ENCODE peak calls at places on chromosomes 4 and X, in four cellular contexts. D is H1, Z is adrenal gland, C is body of pancreas. E is an unnamed sample. For H3K4me1, the result is how much of the 10 kb centered on the place peaks cover.

GRCh38 chr4:158599150-158599549 is 72.5 kb downstream of the C4orf46 start:
- DNase-seq in D (no peak), Z (no peak), C (no peak), E (no peak)

GRCh38 chr4:80006935-80007744 is 65.9 kb downstream of the ANTXR2 start:
- DNase-seq in D (no peak), Z (no peak), C (no peak), E (no peak)

GRCh38 chr4:169096221-169096620 is 86.2 kb upstream of the CBR4 start:
- DNase-seq in D (no peak), Z (no peak), C (no peak), E (no peak)

GRCh38 chrX:31546130-31546529 is 474.3 kb upstream of the FTHL17 start:
- DNase-seq in D (no peak), Z (peak), C (no peak), E (no peak)

GRCh38 chr4:77126844-77127614 is 30.0 kb upstream of the CCNG2 start:
- DNase-seq in D (no peak), Z (no peak), C (no peak), E (no peak)

GRCh38 chr4:26787461-26788340 is 72.9 kb upstream of the STIM2 start:
- DNase-seq in D (peak), Z (peak), C (peak), E (peak)

GRCh38 chr4:152257601-152258066 is 278.3 kb downstream of the FBXW7 start:
- DNase-seq in D (no peak), Z (no peak), C (no peak), E (no peak)

GRCh38 chrX:53223955-53224859 is 800 bp downstream of the KDM5C start:
- DNase-seq in D (peak), Z (peak), C (no peak), E (peak)

GRCh38 chr4:11548529-11549176 is 120.0 kb upstream of the HS3ST1 start:
- DNase-seq in D (no peak), Z (no peak), C (no peak), E (no peak)

GRCh38 chr4:174873931-174874330 is 44.2 kb upstream of the ADAM29 start:
- DNase-seq in D (no peak), Z (no peak), C (no peak), E (no peak)

GRCh38 chrX:34903316-34903715 is 39.3 kb upstream of the FAM47B start:
- DNase-seq in D (no peak), Z (no peak), C (no peak), E (no peak)

GRCh38 chrX:78130396-78130795 is 9.1 kb downstream of the TAF9B start:
- DNase-seq in D (no peak), Z (no peak), C (no peak), E (no peak)

GRCh38 chr4:185993328-185993973 is 75.5 kb upstream of the TLR3 start:
- DNase-seq in D (no peak), Z (no peak), C (no peak), E (no peak)

GRCh38 chr4:54645830-54646229 is 11.9 kb upstream of the KIT start:
- DNase-seq in D (no peak), Z (no peak), C (no peak), E (no peak)

GRCh38 chr4:140152015-140152703 is 1.8 kb downstream of the MAML3 start:
- DNase-seq in D (peak), Z (no peak), C (peak), E (peak)

GRCh38 chr4:40722576-40723161 is 27.1 kb upstream of the NSUN7 start:
- DNase-seq in D (no peak), Z (no peak), C (peak), E (no peak)

GRCh38 chr4:96602661-96603060 is 762.8 kb downstream of the PDHA2 start:
- DNase-seq in D (no peak), Z (no peak), C (no peak), E (no peak)

GRCh38 chrX:123803331-123803983 is 56.4 kb upstream of the XIAP start:
- DNase-seq in D (no peak), Z (peak), C (no peak), E (no peak)

GRCh38 chr4:7411491-7411890 is 23.2 kb downstream of the PSAPL1 start:
- DNase-seq in D (peak), Z (no peak), C (no peak), E (no peak)

GRCh38 chr4:24778427-24779225 is 16.7 kb upstream of the SOD3 start:
- DNase-seq in D (no peak), Z (no peak), C (no peak), E (no peak)

GRCh38 chrX:34638116-34638515 is 19.0 kb downstream of the TMEM47 start:
- DNase-seq in D (no peak), Z (no peak), C (no peak), E (no peak)

GRCh38 chrX:150364347-150365050 is 1.4 kb downstream of the MAMLD1 start:
- DNase-seq in D (peak), Z (no peak), C (peak), E (peak)

GRCh38 chr4:123350191-123350544 is 46.4 kb upstream of the SPRY1 start:
- DNase-seq in D (no peak), Z (no peak), C (peak), E (peak)

GRCh38 chrX:96407501-96407900 is 277.1 kb upstream of the DIAPH2 start:
- DNase-seq in D (no peak), Z (peak), C (peak), E (no peak)

GRCh38 chrX:8841911-8842310 is 40.7 kb upstream of the FAM9A start:
- DNase-seq in D (no peak), Z (no peak), C (no peak), E (no peak)

GRCh38 chr4:78464265-78464664 is 87.3 kb upstream of the ANXA3 start:
- DNase-seq in D (no peak), Z (no peak), C (no peak), E (no peak)

GRCh38 chr4:173753408-173753807 is 223.4 kb upstream of the HAND2 start:
- DNase-seq in D (no peak), Z (no peak), C (no peak), E (no peak)

GRCh38 chr4:184461711-184462110 is 12.6 kb downstream of the IRF2 start:
- DNase-seq in D (no peak), Z (no peak), C (no peak), E (no peak)

GRCh38 chr4:80183196-80184052 is 13.9 kb upstream of the PRDM8 start:
- DNase-seq in D (no peak), Z (no peak), C (no peak), E (no peak)

GRCh38 chr4:4677825-4678522 is 136.1 kb upstream of the STX18 start:
- DNase-seq in D (peak), Z (no peak), C (peak), E (no peak)

GRCh38 chrX:53333853-53334252 is 52.5 kb upstream of the IQSEC2 start:
- DNase-seq in D (no peak), Z (no peak), C (no peak), E (no peak)

GRCh38 chrX:37921758-37922157 is 74.4 kb upstream of the DYNLT3 start:
- DNase-seq in D (no peak), Z (no peak), C (no peak), E (no peak)

GRCh38 chr4:185535818-185536729 is 767 bp upstream of the PDLIM3 start:
- DNase-seq in D (no peak), Z (no peak), C (peak), E (peak)

GRCh38 chr4:44869222-44869882 is 143.0 kb upstream of the GNPDA2 start:
- DNase-seq in D (no peak), Z (no peak), C (no peak), E (no peak)

GRCh38 chr4:47746122-47746521 is 91.7 kb downstream of the CORIN start:
- DNase-seq in D (no peak), Z (no peak), C (no peak), E (no peak)

GRCh38 chrX:19709812-19710518 is 177.4 kb downstream of the SH3KBP1 start:
- DNase-seq in D (no peak), Z (no peak), C (no peak), E (no peak)

GRCh38 chr4:118742050-118742449 is 56.9 kb downstream of the METTL14 start:
- DNase-seq in D (no peak), Z (no peak), C (no peak), E (no peak)

GRCh38 chr4:118746251-118746919 is 61.2 kb downstream of the METTL14 start:
- DNase-seq in D (no peak), Z (no peak), C (no peak), E (no peak)

GRCh38 chr4:118741456-118741855 is 56.3 kb downstream of the METTL14 start:
- DNase-seq in D (no peak), Z (no peak), C (no peak), E (no peak)

GRCh38 chr4:118745357-118745756 is 60.2 kb downstream of the METTL14 start:
- DNase-seq in D (no peak), Z (no peak), C (no peak), E (no peak)

DNA sequence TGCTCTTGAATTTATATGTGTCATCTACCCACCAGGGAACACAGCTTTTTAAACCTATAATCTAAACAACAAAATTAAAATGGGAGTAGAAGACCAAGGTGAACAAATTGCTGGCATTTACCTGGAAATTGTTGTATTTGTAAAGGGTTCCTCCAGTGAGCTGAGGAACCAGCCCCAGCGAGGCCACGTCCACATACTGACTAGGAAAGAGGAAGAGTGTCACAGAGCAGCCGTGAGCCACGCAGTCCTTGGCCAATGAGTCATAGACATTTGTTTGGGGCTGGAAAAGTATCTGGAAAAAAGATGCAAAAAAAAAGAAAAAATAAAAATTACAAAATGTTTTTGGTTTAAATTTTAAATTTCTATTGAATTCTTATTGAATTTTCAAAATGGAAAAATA is 58.7 kb downstream of the METTL14 start:
- DNase-seq in D (no peak), Z (peak), C (no peak), E (no peak)
- H3K27ac ChIP-seq in D (no peak), Z (peak), C (no peak), E (no peak)

DNA sequence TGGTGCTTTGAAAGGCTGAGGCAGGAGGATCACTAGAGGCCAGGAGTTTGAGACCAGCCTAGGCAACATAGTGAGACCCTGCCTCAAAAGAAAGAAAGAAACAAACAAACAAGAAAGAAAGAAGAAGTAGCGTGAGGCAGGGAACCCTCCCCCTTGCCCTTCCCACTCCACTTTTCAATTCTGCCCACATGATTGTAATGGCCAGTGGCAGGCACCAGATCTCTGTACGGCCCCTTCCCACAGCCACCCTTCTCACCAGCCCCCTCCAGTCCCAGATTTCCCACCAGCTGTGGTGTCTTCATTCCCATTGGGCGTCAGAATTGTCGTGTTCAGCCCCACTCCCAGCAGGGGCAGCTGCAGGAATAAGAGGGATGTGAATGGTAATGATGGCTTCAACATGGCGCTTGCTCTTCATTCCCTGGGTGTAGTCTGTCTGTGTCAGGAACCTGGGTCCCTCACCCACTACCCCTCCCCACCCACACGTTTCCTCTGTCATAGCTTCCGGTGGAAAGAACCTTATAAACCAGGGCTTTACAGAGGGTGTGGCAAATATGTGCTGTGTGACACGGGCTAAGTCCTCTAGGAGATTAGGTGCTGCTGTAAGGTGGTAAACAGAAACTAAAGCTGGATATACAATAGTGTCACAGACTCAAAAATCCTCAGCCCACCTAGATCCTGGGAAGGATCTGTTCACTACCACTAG is at the start of gene IL2RG:
- DNase-seq in D (no peak), Z (no peak), C (no peak), E (peak)
- TF ChIP-seq POLR2A in D (no peak), Z (no peak), C (no peak), E (no peak)

DNA sequence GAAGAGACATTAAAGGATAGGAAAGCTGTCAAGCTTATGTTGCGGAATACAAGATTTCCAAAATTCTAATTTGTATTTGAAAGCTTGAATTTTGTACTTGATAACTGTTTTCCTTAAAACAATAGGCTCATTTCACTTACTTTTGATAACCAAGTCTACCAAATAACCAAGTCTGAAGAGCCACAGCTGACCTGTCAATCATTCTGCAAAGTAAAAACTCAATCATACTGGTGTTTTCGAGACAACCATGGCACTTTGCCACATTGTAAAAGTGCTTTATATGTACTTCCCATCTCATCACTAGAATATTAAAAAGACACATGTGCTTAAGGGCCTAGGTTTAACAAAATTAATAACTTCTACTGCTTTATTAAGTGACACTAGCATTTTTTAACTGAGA is 47.9 kb downstream of the LEF1 start:
- DNase-seq in D (no peak), Z (no peak), C (no peak), E (no peak)
- H3K4me1 ChIP-seq in D (under half), Z (under half), C (under half), E (under half)

DNA sequence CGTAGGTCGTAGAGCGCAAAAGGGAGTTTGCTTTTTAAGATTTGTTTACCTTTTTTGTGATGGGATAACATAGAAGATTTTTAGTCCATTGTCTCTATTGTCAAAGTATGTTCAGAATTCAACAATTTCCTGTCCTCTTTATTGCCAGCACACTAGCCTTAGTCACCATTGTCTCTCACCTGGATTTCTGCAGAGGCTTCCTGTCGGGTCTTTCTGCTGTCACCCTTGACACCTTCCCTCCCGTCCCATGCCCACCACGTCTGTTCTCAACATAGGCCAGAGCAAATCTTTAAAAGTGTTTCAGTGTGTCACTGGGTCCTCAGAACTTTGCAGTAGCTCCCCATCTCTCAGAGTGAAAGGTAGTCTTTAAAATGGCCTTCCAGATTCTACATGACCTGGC is 323.9 kb downstream of the TENM3 start:
- DNase-seq in D (no peak), Z (no peak), C (no peak), E (no peak)
- H3K27ac ChIP-seq in D (no peak), Z (no peak), C (no peak), E (no peak)

DNA sequence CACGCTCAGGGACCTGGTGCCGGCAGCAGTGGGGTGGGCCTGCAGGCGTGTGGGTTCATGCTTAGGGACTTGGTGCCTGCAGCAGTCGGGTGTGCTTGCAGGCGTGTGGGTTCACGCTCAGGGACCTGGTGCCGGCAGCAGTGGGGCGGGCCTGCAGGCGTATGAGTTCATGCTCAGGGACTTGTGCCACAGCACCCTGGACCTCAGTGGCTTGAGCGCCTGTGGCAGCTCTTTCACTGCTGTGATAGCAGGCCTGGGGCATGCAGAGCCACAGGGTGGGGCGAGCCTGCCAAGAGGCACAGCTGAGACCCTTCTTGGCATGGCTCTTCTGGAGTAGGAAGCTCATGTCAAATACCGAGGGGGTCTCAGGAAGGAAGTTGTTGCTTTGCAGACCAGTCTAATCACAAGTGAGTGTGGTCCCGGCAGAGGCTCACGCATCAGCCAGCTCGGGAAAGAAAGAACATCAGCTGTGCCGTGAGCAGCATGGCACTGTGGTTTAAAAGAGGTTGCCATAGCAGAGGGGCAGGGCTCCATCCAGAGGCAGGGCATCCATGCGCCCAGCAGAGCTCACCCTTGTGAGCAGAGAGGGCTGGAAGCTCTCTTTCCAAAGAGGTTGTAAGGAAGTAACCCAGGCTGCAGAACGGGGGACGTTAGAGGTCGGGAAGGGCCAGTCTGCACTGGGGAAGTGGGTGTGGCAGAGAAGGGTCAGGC is 21.0 kb downstream of the PIGG start:
- DNase-seq in D (no peak), Z (no peak), C (no peak), E (no peak)
- TF ChIP-seq POLR2A in D (no peak), Z (no peak), C (no peak), E (no peak)

GRCh38 chr4:38384962-38385285 is 279.1 kb upstream of the KLF3 start:
- DNase-seq in D (no peak), Z (no peak), C (no peak), E (no peak)
- H3K4me1 ChIP-seq in D (under half), Z (half or more), C (half or more), E (under half)

DNA sequence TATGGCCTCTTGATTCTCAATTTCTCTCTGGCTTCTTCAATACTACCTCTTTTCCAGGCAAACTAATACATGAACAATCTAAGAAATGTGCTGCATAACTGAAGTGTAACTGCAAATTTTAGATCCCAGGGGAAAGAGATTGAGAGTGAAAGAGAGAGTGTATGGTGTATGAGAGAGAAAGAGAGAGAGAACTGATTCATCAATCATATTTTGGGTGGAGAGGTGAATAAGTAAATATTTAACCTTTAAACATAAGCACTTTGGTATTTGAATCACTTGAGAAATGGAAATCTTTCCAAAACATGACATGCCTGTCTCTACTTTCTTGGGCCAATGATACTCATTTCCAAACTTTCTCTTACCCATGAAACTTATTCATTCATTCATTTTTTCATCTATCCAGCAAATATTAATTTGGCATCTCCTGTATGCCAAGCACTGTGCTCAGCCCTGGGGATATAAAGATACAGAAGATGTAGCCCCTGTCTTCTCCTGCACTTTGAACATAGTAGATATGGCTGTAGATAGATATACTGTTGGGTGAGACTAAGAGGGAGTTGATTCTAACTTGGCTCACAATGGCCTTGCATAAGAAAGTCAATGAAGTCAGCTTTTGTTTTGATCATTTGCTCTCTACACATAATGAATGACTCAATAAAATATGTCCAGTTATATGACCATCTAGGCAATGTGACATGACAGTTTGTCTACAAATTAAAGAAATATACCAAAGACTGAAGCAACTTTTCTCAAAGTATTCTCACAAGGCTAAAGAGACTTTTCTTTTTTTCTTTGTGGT is 147.4 kb upstream of the DIPK2B start:
- DNase-seq in D (no peak), Z (no peak), C (no peak), E (no peak)
- H3K27ac ChIP-seq in D (no peak), Z (no peak), C (no peak), E (no peak)